ENCODE peak calls at places on chromosomes 2 and 18, in five cellular contexts. X is kidney, W is cardiac muscle cell, O is small intestine, P is IMR-90. M is an unnamed sample.

GRCh38 chr2:219402665-219403515 is 15.2 kb upstream of the DNPEP start:
- DNase-seq in W (peak; percentile 92), P (peak; percentile 88), O (peak; percentile 71), X (no peak), M (peak; percentile 88)

GRCh38 chr18:55401638-55402191 is 186.3 kb downstream of the TCF4 start:
- DNase-seq in P (peak; percentile 87), O (no peak), X (no peak), W (peak; percentile 91), M (peak; percentile 66)

GRCh38 chr18:23964282-23965238 is 50.0 kb upstream of the TTC39C start:
- DNase-seq in O (peak; percentile 32), X (no peak), P (no peak), W (no peak), M (no peak)

GRCh38 chr2:437772-438393 is 150.0 kb upstream of the ALKAL2 start:
- DNase-seq in O (peak; percentile 60), P (no peak), W (no peak), X (peak; percentile 79), M (no peak)

GRCh38 chr18:41464278-41464677 is 490.8 kb upstream of the PIK3C3 start:
- DNase-seq in P (no peak), W (no peak), O (no peak), X (no peak), M (no peak)

GRCh38 chr2:181231886-181232644 is 225.1 kb upstream of the ITGA4 start:
- DNase-seq in P (no peak), O (no peak), X (no peak), W (peak; percentile 25), M (no peak)

GRCh38 chr18:67608909-67609308 is 92.4 kb upstream of the DSEL start:
- DNase-seq in P (peak; percentile 75), W (peak; percentile 57), X (no peak), O (no peak), M (no peak)

GRCh38 chr2:241198381-241199282 is 10.2 kb downstream of the ANO7 start:
- DNase-seq in X (no peak), W (no peak), O (no peak), P (no peak), M (no peak)

GRCh38 chr2:212387146-212387545 is 151.5 kb downstream of the ERBB4 start:
- DNase-seq in W (no peak), P (no peak), O (no peak), X (no peak), M (no peak)

GRCh38 chr2:104872866-104873688 is 19.2 kb downstream of the POU3F3 start:
- DNase-seq in O (peak; percentile 86), P (peak; percentile 37), W (peak; percentile 76), X (peak; percentile 92), M (peak; percentile 84)

GRCh38 chr2:157523270-157524059 is 79.6 kb upstream of the CYTIP start:
- DNase-seq in W (no peak), X (no peak), P (no peak), O (no peak), M (no peak)

GRCh38 chr2:133452561-133452960 is 115.7 kb downstream of the NCKAP5 start:
- DNase-seq in P (no peak), W (no peak), X (no peak), O (no peak), M (no peak)

GRCh38 chr18:50802133-50802532 is 17.7 kb downstream of the MRO start:
- DNase-seq in P (no peak), O (no peak), X (no peak), W (no peak), M (no peak)

GRCh38 chr2:237253046-237253723 is 160.8 kb downstream of the COL6A3 start:
- DNase-seq in W (no peak), P (no peak), O (no peak), X (no peak), M (no peak)

GRCh38 chr2:86026744-86027065 is 79.0 kb downstream of the POLR1A start:
- DNase-seq in W (no peak), X (no peak), O (no peak), P (no peak), M (no peak)

GRCh38 chr2:30915485-30915884 is 108.2 kb upstream of the CAPN13 start:
- DNase-seq in P (peak; percentile 0), X (no peak), O (peak; percentile 8), W (no peak), M (peak; percentile 36)

GRCh38 chr2:102060047-102060446 is 68.3 kb downstream of the IL1R2 start:
- DNase-seq in O (no peak), X (no peak), P (no peak), W (no peak), M (no peak)

GRCh38 chr2:73172963-73173362 is 29.4 kb upstream of the NOTO start:
- DNase-seq in X (no peak), P (peak; percentile 69), W (peak; percentile 11), O (no peak), M (no peak)

GRCh38 chr2:172094319-172095145 is 8.2 kb downstream of the DLX2 start:
- DNase-seq in O (no peak), X (peak; percentile 61), W (no peak), P (no peak), M (peak; percentile 82)

GRCh38 chr2:241254904-241255351 is 60.5 kb downstream of the HDLBP start:
- DNase-seq in O (no peak), X (no peak), W (no peak), P (no peak), M (no peak)

GRCh38 chr2:173323371-173323770 is 31.3 kb upstream of the CDCA7 start:
- DNase-seq in W (no peak), O (no peak), P (no peak), X (no peak), M (no peak)

GRCh38 chr2:148660999-148661398 is 16.4 kb downstream of the EPC2 start:
- DNase-seq in X (no peak), O (no peak), P (peak; percentile 20), W (no peak), M (peak; percentile 77)

GRCh38 chr2:30372836-30373235 is 74.2 kb upstream of the LCLAT1 start:
- DNase-seq in W (no peak), O (no peak), P (no peak), X (no peak), M (no peak)

GRCh38 chr2:194443926-194444325 is 1213.1 kb upstream of the SLC39A10 start:
- DNase-seq in O (no peak), X (no peak), P (no peak), W (no peak), M (no peak)

GRCh38 chr2:26034597-26035067 is 748 bp downstream of the RAB10 start:
- DNase-seq in O (peak; percentile 34), W (peak; percentile 18), P (peak; percentile 5), X (no peak), M (peak; percentile 33)

GRCh38 chr18:79632765-79633164 is 46.8 kb upstream of the CTDP1 start:
- DNase-seq in O (no peak), W (no peak), X (no peak), P (no peak), M (no peak)

GRCh38 chr18:68177807-68178702 is 536.9 kb downstream of the TMX3 start:
- DNase-seq in P (peak; percentile 99), O (peak; percentile 14), W (peak; percentile 93), X (no peak), M (peak; percentile 29)

GRCh38 chr2:170715062-170715931 is at the start of gene SP5:
- DNase-seq in W (peak; percentile 51), X (peak; percentile 82), O (peak; percentile 90), P (peak; percentile 29), M (peak; percentile 71)

GRCh38 chr2:164785447-164785846 is 56.2 kb downstream of the COBLL1 start:
- DNase-seq in W (peak; percentile 34), P (no peak), O (no peak), X (no peak), M (no peak)

GRCh38 chr2:233141888-233142287 is 81.7 kb downstream of the INPP5D start:
- DNase-seq in O (no peak), P (no peak), W (no peak), X (no peak), M (no peak)

GRCh38 chr2:230849633-230850357 is 14.9 kb upstream of the ITM2C start:
- DNase-seq in X (no peak), W (peak; percentile 44), P (no peak), O (peak; percentile 32), M (peak; percentile 31)

GRCh38 chr2:43328157-43328556 is 101.8 kb upstream of the ZFP36L2 start:
- DNase-seq in X (no peak), P (peak; percentile 54), O (no peak), W (no peak), M (no peak)

GRCh38 chr2:43324589-43325447 is 98.4 kb upstream of the ZFP36L2 start:
- DNase-seq in P (no peak), X (no peak), W (no peak), O (no peak), M (no peak)

GRCh38 chr2:43326116-43326825 is 99.9 kb upstream of the ZFP36L2 start:
- DNase-seq in O (no peak), W (no peak), P (no peak), X (no peak), M (no peak)

GRCh38 chr2:43325448-43325811 is 99.0 kb upstream of the ZFP36L2 start:
- DNase-seq in W (no peak), P (no peak), O (no peak), X (no peak), M (no peak)

DNA sequence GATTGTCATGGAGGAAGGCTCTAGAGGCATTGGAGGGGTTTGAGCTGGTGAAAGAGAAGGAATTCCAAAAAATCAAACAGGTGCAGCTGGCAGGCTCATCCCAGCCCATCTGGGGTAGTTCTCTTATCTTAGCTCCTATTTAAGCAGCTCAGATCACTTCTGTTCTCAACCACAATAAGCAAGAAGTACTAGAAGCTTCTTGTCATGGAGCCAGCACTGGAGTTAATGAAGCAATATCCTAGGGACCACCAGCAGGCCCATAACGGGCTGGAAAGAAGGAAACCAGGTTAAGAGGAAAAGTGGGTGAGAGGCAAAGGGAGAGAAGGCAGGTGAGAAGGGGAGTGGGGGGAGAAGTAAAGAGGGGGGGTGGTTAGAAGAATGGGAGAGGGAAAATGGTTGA is 100.7 kb upstream of the ZFP36L2 start:
- DNase-seq in P (no peak), O (no peak), X (no peak), W (peak; percentile 55), M (no peak)
- H3K27ac ChIP-seq in P (no peak overlapping the region), O (no peak overlapping the region), X (no peak overlapping the region), W (no peak overlapping the region), M (no peak overlapping the region)

GRCh38 chr2:143816927-143817326 is 687.7 kb downstream of the ARHGAP15 start:
- DNase-seq in P (no peak), X (no peak), O (no peak), W (no peak), M (no peak)

GRCh38 chr2:143819190-143819735 is 690.0 kb downstream of the ARHGAP15 start:
- DNase-seq in P (no peak), X (no peak), W (no peak), O (no peak), M (no peak)

DNA sequence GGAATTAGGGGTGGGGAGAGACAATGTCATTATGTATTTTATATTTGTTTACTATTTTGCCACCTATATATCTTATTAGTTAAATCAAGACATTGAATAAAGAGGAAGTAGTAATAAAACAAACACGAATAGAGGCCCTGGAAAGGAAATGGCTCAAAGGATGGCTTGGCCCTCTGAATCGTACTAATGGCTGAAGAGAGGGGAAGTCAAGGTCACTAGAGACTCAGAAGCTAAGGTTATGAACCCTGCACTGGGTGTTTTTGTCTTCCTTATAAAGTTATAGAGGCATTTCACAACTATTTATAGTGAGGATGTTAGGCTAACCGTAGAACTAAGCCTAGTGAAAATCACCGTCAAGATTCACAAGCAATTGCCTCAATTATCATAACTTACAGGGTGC is 685.9 kb downstream of the ARHGAP15 start:
- DNase-seq in P (no peak), X (no peak), O (no peak), W (no peak), M (no peak)
- H3K4me3 ChIP-seq in P (no peak overlapping the region), X (no peak overlapping the region), O (no peak overlapping the region), W (no peak overlapping the region), M (no peak overlapping the region)

GRCh38 chr2:60337142-60337497 is 216.3 kb downstream of the BCL11A start:
- DNase-seq in X (no peak), O (no peak), P (no peak), W (peak; percentile 2), M (no peak)
- H3K27ac ChIP-seq in X (no peak overlapping the region), O (no peak overlapping the region), P (no peak overlapping the region), W (no peak overlapping the region), M (no peak overlapping the region)

GRCh38 chr2:12959935-12960334 is 243.2 kb downstream of the TRIB2 start:
- DNase-seq in X (no peak), O (no peak), P (no peak), W (no peak), M (no peak)
- H3K4me3 ChIP-seq in X (no peak overlapping the region), O (no peak overlapping the region), P (no peak overlapping the region), W (no peak overlapping the region), M (no peak overlapping the region)